ENCODE peak calls at places on chromosomes 2 and 18, in nine cellular contexts. J, M, W, Z, Q, G, L, Y and B are unnamed samples.
A peak's percentile ranks its signal among the peaks of the same experiment; 100 is the strongest.

GRCh38 chr2:32008811-32009478 is 1.9 kb downstream of the MEMO1 start:
- DNase-seq in J (no peak), M (no peak), W (peak; percentile 8), Z (no peak), Q (no peak), G (peak; percentile 14), L (peak; percentile 18), Y (no peak), B (no peak)

GRCh38 chr2:72004201-72004915 is 143.3 kb downstream of the CYP26B1 start:
- DNase-seq in J (no peak), M (no peak), W (no peak), Z (no peak), Q (no peak), G (no peak), L (no peak), Y (no peak), B (no peak)

GRCh38 chr18:49151482-49151881 is 200.7 kb upstream of the SMAD7 start:
- DNase-seq in J (no peak), M (no peak), W (no peak), Z (no peak), Q (no peak), G (no peak), L (no peak), Y (no peak), B (no peak)

GRCh38 chr2:57760448-57760847 is 286.2 kb upstream of the VRK2 start:
- DNase-seq in J (no peak), M (no peak), W (no peak), Z (no peak), Q (no peak), G (no peak), L (no peak), Y (no peak), B (no peak)

GRCh38 chr18:51621103-51621969 is 423.9 kb upstream of the MEX3C start:
- DNase-seq in J (peak; percentile 76), M (no peak), W (peak; percentile 49), Z (no peak), Q (no peak), G (peak; percentile 66), L (peak; percentile 84), Y (no peak), B (peak; percentile 48)

GRCh38 chr18:11981383-11981632 is at the start of gene IMPA2:
- DNase-seq in J (no peak), M (no peak), W (no peak), Z (no peak), Q (no peak), G (no peak), L (no peak), Y (no peak), B (no peak)

GRCh38 chr2:226060228-226060627 is 660.7 kb downstream of the NYAP2 start:
- DNase-seq in J (no peak), M (no peak), W (no peak), Z (no peak), Q (no peak), G (no peak), L (no peak), Y (no peak), B (no peak)

GRCh38 chr2:10441966-10442365 is 6.2 kb downstream of the ODC1 start:
- DNase-seq in J (no peak), M (no peak), W (no peak), Z (no peak), Q (no peak), G (no peak), L (peak; percentile 29), Y (no peak), B (no peak)

GRCh38 chr2:74499269-74499939 is at the start of gene LBX2:
- DNase-seq in J (no peak), M (no peak), W (no peak), Z (no peak), Q (no peak), G (no peak), L (peak; percentile 20), Y (peak; percentile 81), B (no peak)

GRCh38 chr2:1685957-1686783 is 58.1 kb downstream of the PXDN start:
- DNase-seq in J (no peak), M (no peak), W (no peak), Z (no peak), Q (no peak), G (no peak), L (peak; percentile 12), Y (no peak), B (no peak)

GRCh38 chr2:67455219-67456142 is 58.3 kb downstream of the ETAA1 start:
- DNase-seq in J (no peak), M (no peak), W (no peak), Z (no peak), Q (no peak), G (no peak), L (no peak), Y (no peak), B (no peak)

GRCh38 chr2:190486037-190486623 is 48.4 kb downstream of the NEMP2 start:
- DNase-seq in J (no peak), M (no peak), W (no peak), Z (no peak), Q (no peak), G (no peak), L (peak; percentile 33), Y (no peak), B (no peak)

GRCh38 chr2:238509903-238510302 is 83.2 kb downstream of the ASB1 start:
- DNase-seq in J (peak; percentile 30), M (no peak), W (no peak), Z (no peak), Q (no peak), G (no peak), L (no peak), Y (peak; percentile 28), B (no peak)

GRCh38 chr2:67836861-67837260 is 225.9 kb downstream of the C1D start:
- DNase-seq in J (no peak), M (no peak), W (no peak), Z (no peak), Q (no peak), G (no peak), L (no peak), Y (no peak), B (no peak)

GRCh38 chr2:29966256-29966655 is 44.9 kb upstream of the ALK start:
- DNase-seq in J (no peak), M (no peak), W (no peak), Z (no peak), Q (no peak), G (no peak), L (no peak), Y (no peak), B (no peak)

GRCh38 chr2:54859997-54860701 is 136.7 kb downstream of the EML6 start:
- DNase-seq in J (no peak), M (peak; percentile 66), W (no peak), Z (no peak), Q (no peak), G (peak; percentile 19), L (peak; percentile 69), Y (no peak), B (no peak)

GRCh38 chr2:160332318-160332717 is 132.2 kb upstream of the ITGB6 start:
- DNase-seq in J (no peak), M (no peak), W (no peak), Z (peak; percentile 30), Q (no peak), G (no peak), L (peak; percentile 65), Y (no peak), B (no peak)

DNA sequence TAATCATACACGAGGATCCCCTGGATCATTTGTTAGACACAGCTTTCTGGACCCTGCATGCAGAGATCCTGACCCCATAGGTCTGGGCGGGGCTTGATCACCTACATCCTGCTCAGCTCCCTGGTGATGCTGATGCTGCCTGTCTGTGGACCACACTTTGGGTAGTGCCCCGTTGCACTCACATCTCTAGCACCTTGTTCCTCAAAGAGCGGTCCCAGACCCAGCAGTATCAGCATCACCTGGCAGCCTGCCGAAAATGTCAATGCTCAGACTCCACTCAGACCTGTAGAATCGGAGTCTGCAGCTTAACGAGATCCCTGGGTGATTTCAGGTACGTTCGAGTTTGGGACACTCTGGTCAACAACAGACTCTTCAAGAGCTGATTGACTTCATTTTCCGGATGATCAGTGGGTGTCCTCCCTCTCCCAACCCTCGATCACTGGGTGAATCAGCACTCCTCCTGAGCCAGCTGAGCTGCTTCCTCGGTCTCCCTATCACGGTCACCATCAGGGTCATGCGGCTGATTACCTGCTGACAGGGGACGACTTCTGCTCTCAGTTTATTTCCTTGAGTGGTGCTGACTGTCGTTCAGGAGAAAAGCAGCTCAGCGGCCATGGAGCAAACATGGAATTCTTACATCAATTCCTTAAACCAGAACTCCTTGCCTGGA is 150.6 kb upstream of the RAB12 start:
- DNase-seq in J (no peak), M (no peak), W (no peak), Z (no peak), Q (no peak), G (no peak), L (no peak), Y (no peak), B (no peak)
- TF ChIP-seq CTCF in J (no peak), M (no peak), W (no peak), Z (no peak), Q (no peak), G (no peak), L (no peak), Y (no peak), B (no peak)

GRCh38 chr2:98134601-98135000 is 47.6 kb downstream of the VWA3B start:
- DNase-seq in J (no peak), M (no peak), W (no peak), Z (no peak), Q (no peak), G (no peak), L (peak; percentile 7), Y (no peak), B (no peak)

GRCh38 chr2:98128556-98129109 is 41.7 kb downstream of the VWA3B start:
- DNase-seq in J (no peak), M (no peak), W (no peak), Z (no peak), Q (no peak), G (no peak), L (no peak), Y (no peak), B (no peak)

GRCh38 chr2:98134138-98134537 is 47.2 kb downstream of the VWA3B start:
- DNase-seq in J (no peak), M (no peak), W (no peak), Z (no peak), Q (no peak), G (no peak), L (peak; percentile 2), Y (no peak), B (no peak)
- TF ChIP-seq CTCF in J (no peak), M (no peak), W (no peak), Z (no peak), Q (no peak), G (no peak), L (no peak), Y (no peak), B (no peak)

GRCh38 chr2:64402876-64403275 is 51.1 kb upstream of the LGALSL start:
- DNase-seq in J (no peak), M (no peak), W (no peak), Z (no peak), Q (no peak), G (no peak), L (peak; percentile 65), Y (no peak), B (no peak)
- TF ChIP-seq CTCF in J (no peak), M (no peak), W (no peak), Z (no peak), Q (no peak), G (no peak), L (peak; percentile 13), Y (no peak), B (no peak)

DNA sequence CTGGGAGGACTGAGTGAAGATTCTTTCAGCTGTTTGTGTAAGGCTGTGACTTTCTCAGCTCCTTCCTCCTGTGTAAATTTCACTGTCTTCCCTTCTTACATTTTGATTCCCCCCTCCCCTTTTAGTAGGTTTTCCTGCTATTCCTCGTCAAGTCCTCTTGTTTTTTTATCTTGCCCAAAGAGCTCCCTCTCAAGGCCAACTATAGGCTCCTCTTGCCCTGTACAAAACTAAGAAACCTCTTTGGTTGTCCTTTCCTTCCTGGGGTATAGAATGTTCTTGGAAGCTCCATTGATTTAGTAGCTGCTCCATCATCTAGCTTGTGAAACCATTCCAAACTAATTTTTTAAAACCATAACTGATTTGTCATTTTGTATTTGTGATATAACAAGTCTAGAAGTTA is 7.3 kb downstream of the CCDC121 start:
- DNase-seq in J (no peak), M (no peak), W (no peak), Z (no peak), Q (no peak), G (no peak), L (no peak), Y (no peak), B (no peak)
- TF ChIP-seq CTCF in J (no peak), M (no peak), W (no peak), Z (no peak), Q (no peak), G (no peak), L (no peak), Y (no peak), B (peak; percentile 17)